ENCODE peak calls at places on chromosome 5, in eight cellular contexts. O is GM13977, W is AG10803, Q is endothelial cell, B is tibial artery, G is fibroblast of mammary gland, V is AG04450, P is B cell. N is an unnamed sample.

GRCh38 chr5:159593518-159594073 is 263.3 kb upstream of the IL12B start:
- DNase-seq in P (no peak), Q (no peak), B (no peak), W (no peak), V (no peak), G (no peak), O (no peak), N (no peak)

GRCh38 chr5:58793888-58794287 is 211.0 kb downstream of the RAB3C start:
- DNase-seq in O (no peak), Q (no peak), V (no peak), G (no peak), W (no peak), P (no peak), B (no peak), N (no peak)

GRCh38 chr5:1652873-1653707 is 129.3 kb upstream of the LPCAT1 start:
- DNase-seq in Q (no peak), B (no peak), O (no peak), G (no peak), W (peak), V (no peak), P (peak), N (no peak)

GRCh38 chr5:153896701-153897100 is 142.0 kb downstream of the FAM114A2 start:
- DNase-seq in G (peak), W (peak), V (peak), Q (no peak), B (no peak), P (no peak), O (peak), N (no peak)

GRCh38 chr5:156411131-156411727 is 84.3 kb downstream of the SGCD start:
- DNase-seq in P (no peak), V (peak), B (no peak), Q (no peak), W (peak), O (no peak), G (peak), N (no peak)

GRCh38 chr5:106768392-106768791 is 902.3 kb downstream of the EFNA5 start:
- DNase-seq in B (no peak), V (no peak), O (no peak), G (no peak), W (no peak), Q (no peak), P (no peak), N (no peak)

GRCh38 chr5:10935536-10935935 is 174.5 kb upstream of the DAP start:
- DNase-seq in B (no peak), O (no peak), G (no peak), V (no peak), Q (no peak), W (no peak), P (no peak), N (no peak)

GRCh38 chr5:97545856-97546570 is 363.0 kb upstream of the RIOK2 start:
- DNase-seq in P (no peak), W (peak), Q (no peak), B (no peak), V (no peak), G (peak), O (no peak), N (no peak)

GRCh38 chr5:10611290-10611689 is 47.4 kb downstream of the ANKRD33B start:
- DNase-seq in V (no peak), P (no peak), Q (no peak), O (no peak), B (peak), W (no peak), G (no peak), N (no peak)

GRCh38 chr5:137954131-137954879 is 65.0 kb downstream of the PKD2L2 start:
- DNase-seq in W (peak), O (no peak), Q (no peak), G (peak), P (no peak), V (peak), B (no peak), N (no peak)

GRCh38 chr5:54329731-54330709 is 19.6 kb upstream of the ARL15 start:
- DNase-seq in B (no peak), Q (no peak), P (no peak), G (peak), O (no peak), V (peak), W (peak), N (no peak)

GRCh38 chr5:53109041-53109435 is 519 bp downstream of the MOCS2 start:
- DNase-seq in O (peak), G (no peak), W (peak), Q (no peak), B (no peak), P (no peak), V (no peak), N (no peak)

GRCh38 chr5:36683821-36684434 is 77.5 kb downstream of the SLC1A3 start:
- DNase-seq in O (no peak), B (no peak), G (peak), Q (no peak), W (peak), V (peak), P (no peak), N (peak)

GRCh38 chr5:107224272-107224671 is 446.5 kb downstream of the EFNA5 start:
- DNase-seq in W (no peak), P (no peak), G (no peak), B (no peak), V (no peak), O (no peak), Q (no peak), N (no peak)

GRCh38 chr5:148125641-148126040 is 42.7 kb upstream of the SPINK14 start:
- DNase-seq in P (no peak), V (no peak), Q (no peak), G (peak), W (no peak), O (no peak), B (no peak), N (no peak)
- TF ChIP-seq CTCF in P (no peak), V (peak), Q (no peak), G (peak), W (no peak), O (no peak), B (no peak), N (no peak)

GRCh38 chr5:67163863-67164595 is 32.6 kb downstream of the CD180 start:
- DNase-seq in V (no peak), O (no peak), G (no peak), P (no peak), B (no peak), W (no peak), Q (no peak), N (no peak)
- TF ChIP-seq CTCF in V (no peak), O (no peak), G (no peak), P (no peak), B (no peak), W (no peak), Q (no peak), N (no peak)

DNA sequence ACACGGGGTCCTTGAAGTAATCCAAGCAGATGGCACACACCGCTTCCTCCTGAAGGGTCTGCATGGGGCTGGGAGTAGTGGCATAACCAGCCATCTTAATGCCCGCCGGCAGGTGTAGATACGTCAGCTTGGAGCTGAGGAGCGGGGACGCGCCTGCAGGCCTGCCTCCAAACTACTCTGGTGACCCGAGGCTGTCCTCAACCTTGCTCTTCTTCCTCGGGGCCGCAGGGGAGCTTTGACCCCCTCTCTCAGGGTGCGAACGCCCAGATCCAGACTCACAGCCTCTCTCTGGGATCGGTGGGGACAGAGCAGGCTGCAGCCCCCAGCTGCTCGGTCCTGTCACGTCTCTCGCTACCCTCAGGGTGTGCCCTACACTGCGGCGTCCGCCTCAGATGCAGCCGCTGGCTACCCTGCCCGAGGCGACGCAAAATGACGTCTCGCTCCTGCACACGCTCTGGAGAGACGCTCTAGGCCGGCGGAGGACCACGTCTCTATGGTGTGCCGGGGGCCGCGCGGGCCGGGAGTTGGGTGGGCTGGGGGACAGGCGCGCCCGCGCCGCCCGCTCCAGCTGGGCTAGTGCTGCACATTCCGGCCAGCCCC is at the start of gene TRIM52:
- DNase-seq in W (peak), G (peak), V (no peak), B (peak), P (peak), O (peak), Q (peak), N (peak)
- TF ChIP-seq CTCF in W (no peak), G (no peak), V (no peak), B (peak), P (peak), O (no peak), Q (no peak), N (no peak)

GRCh38 chr5:132497488-132497997 is 7.0 kb upstream of the IRF1 start:
- DNase-seq in G (peak), V (peak), B (peak), P (no peak), O (no peak), W (peak), Q (no peak), N (no peak)

GRCh38 chr5:132495063-132495671 is 4.6 kb upstream of the IRF1 start:
- DNase-seq in P (no peak), O (no peak), V (no peak), Q (no peak), W (no peak), B (peak), G (no peak), N (no peak)

GRCh38 chr5:132495672-132496630 is 5.4 kb upstream of the IRF1 start:
- DNase-seq in O (peak), B (peak), P (peak), G (peak), V (peak), Q (peak), W (peak), N (peak)

GRCh38 chr5:132498152-132498551 is 7.6 kb upstream of the IRF1 start:
- DNase-seq in O (no peak), V (no peak), P (no peak), G (peak), Q (no peak), B (peak), W (peak), N (no peak)

GRCh38 chr5:132496631-132497487 is 6.3 kb upstream of the IRF1 start:
- DNase-seq in O (peak), G (peak), Q (peak), B (peak), V (peak), P (peak), W (peak), N (peak)
- TF ChIP-seq CTCF in O (no peak), G (no peak), Q (no peak), B (peak), V (no peak), P (no peak), W (no peak), N (no peak)

GRCh38 chr5:157915638-157916037 is 56.7 kb upstream of the CLINT1 start:
- DNase-seq in W (no peak), B (peak), G (peak), Q (no peak), V (no peak), O (no peak), P (no peak), N (no peak)

GRCh38 chr5:157914389-157914788 is 55.4 kb upstream of the CLINT1 start:
- DNase-seq in P (no peak), V (no peak), B (no peak), G (no peak), W (no peak), O (no peak), Q (no peak), N (no peak)

GRCh38 chr5:157918811-157919742 is 60.1 kb upstream of the CLINT1 start:
- DNase-seq in V (no peak), W (peak), B (no peak), P (peak), Q (no peak), O (no peak), G (no peak), N (no peak)

GRCh38 chr5:157920828-157921170 is 61.9 kb upstream of the CLINT1 start:
- DNase-seq in G (no peak), W (no peak), O (no peak), P (no peak), Q (no peak), B (no peak), V (no peak), N (no peak)

DNA sequence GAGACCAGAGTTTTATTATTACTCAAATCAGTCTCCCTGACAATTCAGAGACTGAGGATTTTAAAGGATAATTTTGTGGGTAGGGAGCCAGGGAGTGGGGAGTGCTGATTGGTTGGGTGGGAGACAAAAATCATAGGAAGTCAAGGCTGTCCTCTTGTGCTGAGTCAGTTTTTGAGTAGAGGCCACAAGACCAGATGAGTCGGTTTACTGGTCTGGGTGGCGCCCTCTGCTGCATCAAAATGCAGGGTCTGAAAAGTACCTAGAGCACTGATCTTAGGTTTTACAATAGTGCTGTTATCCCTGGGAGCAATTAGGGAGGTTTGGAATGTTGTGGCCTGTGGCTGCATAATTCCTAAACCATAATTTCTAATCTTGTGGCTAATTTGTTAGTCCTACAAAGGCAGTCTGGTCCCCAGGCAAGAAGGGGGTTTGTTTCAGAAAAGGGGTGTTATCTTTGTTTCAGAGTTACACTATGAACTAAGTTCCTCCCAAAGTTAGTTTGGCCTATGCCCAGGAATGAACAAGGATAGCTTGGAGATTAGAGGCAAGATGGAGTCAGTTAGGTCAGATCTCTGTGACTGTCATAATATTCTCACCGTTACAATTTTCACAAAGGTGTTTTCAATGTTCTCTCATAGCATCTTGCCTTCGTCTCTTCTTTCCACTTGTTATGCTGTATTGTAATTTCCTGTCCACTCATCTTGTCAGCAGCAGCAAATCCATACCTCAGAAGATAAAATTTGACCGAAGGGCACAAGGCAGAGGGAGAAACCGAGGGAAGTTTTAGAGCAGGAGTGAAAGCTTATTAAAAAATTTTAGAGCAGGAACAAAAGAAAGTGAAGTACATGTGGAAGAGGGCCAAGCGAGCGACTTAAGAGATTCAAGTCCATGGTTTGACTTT is 59.2 kb upstream of the CLINT1 start:
- DNase-seq in G (peak), P (peak), O (peak), V (peak), Q (peak), B (peak), W (peak), N (peak)
- TF ChIP-seq CTCF in G (peak), P (peak), O (peak), V (peak), Q (peak), B (peak), W (peak), N (peak)

DNA sequence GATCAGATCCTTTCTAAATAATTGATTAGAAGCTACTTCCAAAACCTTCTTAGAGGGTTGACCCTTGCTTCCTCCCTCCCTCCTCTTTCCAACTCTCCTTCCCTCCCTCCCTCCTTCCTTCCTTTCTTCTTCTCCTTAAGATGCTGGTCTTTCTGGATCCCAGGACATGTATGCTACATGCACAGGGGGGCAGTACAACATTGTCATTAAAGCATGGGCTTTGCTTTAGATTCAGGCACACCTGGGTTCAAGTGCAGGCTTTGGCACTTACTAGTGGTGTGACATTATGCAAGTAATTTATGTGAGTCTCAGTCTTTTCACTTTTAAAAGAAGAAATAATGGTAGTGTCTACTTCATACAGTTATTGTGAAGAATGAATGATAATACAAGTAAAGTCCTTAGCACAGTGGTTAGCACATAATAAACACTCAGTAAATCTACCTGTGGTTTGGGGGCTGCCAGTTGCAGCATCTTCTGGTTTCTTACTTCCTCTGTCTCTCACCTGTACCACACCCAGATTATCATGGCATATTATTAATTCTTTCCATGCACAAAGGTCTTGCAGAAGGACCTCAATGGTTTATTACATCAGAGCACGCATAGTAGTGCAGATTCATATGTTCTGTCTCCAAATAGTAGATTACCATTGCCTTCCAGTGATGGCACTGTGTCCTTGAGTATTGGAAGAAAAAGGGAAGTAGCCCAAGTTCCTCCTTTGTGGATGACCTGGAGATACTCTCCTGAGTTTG is 154.1 kb downstream of the ARHGAP26 start:
- DNase-seq in V (no peak), W (no peak), P (no peak), Q (no peak), B (no peak), G (peak), O (no peak), N (no peak)
- TF ChIP-seq CTCF in V (peak), W (peak), P (no peak), Q (no peak), B (no peak), G (peak), O (peak), N (no peak)

DNA sequence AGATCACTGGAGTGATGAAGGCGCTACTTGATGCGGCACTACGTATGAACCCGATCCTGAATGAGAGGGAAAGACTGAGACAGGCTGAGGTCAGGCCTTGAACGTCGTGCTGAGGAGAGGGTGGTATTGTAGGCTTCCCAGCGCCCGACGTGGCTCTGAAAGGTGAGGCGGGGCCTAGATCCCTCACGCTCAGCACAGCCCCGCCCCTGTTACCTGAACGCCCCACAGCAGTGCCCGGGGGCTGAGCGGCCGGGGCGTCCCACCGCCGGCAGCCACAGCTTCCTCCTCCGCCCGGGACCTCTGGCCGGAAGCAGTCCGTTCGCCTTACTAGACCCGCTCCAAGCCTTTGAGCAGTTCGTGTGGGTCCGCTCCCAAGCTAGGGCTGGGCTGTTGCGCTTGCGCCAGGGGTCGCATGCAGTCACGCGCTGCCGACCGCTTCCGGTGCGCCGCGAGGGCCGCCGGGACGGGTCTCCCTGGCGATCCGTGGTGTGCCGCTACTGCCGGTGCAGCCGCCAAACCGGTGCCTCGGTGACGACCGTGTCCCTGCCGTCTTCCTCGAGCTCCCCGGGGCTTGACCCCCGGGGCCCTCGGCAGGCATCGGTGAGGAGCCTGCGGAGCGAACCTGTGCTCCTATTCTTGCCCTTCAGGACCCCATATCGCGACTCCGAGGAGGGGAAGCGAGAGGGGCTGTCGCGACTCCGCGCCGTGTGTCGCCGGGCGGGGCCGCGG is at the start of the genes HMGXB3 and TIGD6:
- DNase-seq in G (peak), W (peak), B (peak), O (peak), P (peak), Q (peak), V (peak), N (peak)
- TF ChIP-seq CTCF in G (no peak), W (peak), B (no peak), O (no peak), P (no peak), Q (no peak), V (peak), N (no peak)

N was measured in CD14-positive monocyte.